ENCODE peak calls at places on chromosome 9, in eight cellular contexts. L is amniotic stem cell; O is DMS 273 treated with DMSO at 0.1 percent for 48 hours; Y is stimulated activated CD4-positive, alpha-beta T cell treated with anti-CD3 and anti-CD28 coated beads, Interleukin-1b, Interleukin-23, amount 100 ng/mL, for 24 hours; N is H7; R is fibroblast of the aortic adventitia; U is fibroblast of lung; P is fibroblast of pulmonary artery. E is an unnamed sample.

GRCh38 chr9:133048595-133048994 is 13.2 kb upstream of the CEL start:
- DNase-seq in L (no peak), Y (no peak), U (no peak), N (peak), P (peak), O (no peak), R (no peak), E (no peak)

GRCh38 chr9:17018001-17018491 is 116.8 kb upstream of the CNTLN start:
- DNase-seq in P (peak), N (no peak), Y (no peak), R (peak), U (peak), L (peak), O (no peak), E (no peak)

GRCh38 chr9:17191095-17191494 is 56.3 kb downstream of the CNTLN start:
- DNase-seq in O (no peak), N (no peak), L (no peak), R (peak), P (peak), Y (no peak), U (no peak), E (no peak)

GRCh38 chr9:83130541-83130940 is 67.6 kb upstream of the RASEF start:
- DNase-seq in L (no peak), O (no peak), P (no peak), U (no peak), R (no peak), N (no peak), Y (no peak), E (no peak)

GRCh38 chr9:24464321-24464951 is 81.3 kb downstream of the IZUMO3 start:
- DNase-seq in Y (no peak), O (no peak), R (peak), P (peak), U (no peak), L (no peak), N (no peak), E (no peak)

GRCh38 chr9:87157366-87158031 is 210.2 kb upstream of the GAS1 start:
- DNase-seq in P (peak), N (no peak), L (no peak), U (no peak), Y (no peak), R (no peak), O (no peak), E (no peak)

GRCh38 chr9:130997925-130998595 is 10.9 kb upstream of the LAMC3 start:
- DNase-seq in N (peak), Y (no peak), O (peak), U (peak), R (peak), P (peak), L (no peak), E (peak)

GRCh38 chr9:37706290-37706689 is 47.3 kb upstream of the TRMT10B start:
- DNase-seq in P (no peak), U (peak), R (no peak), O (no peak), Y (no peak), N (no peak), L (no peak), E (no peak)

GRCh38 chr9:109733690-109734089 is 46.3 kb upstream of the PALM2AKAP2 start:
- DNase-seq in L (peak), Y (no peak), N (no peak), P (peak), O (no peak), R (peak), U (peak), E (no peak)

GRCh38 chr9:131470581-131470991 is 32.1 kb upstream of the POMT1 start:
- DNase-seq in R (no peak), Y (no peak), O (no peak), L (no peak), U (no peak), P (no peak), N (no peak), E (no peak)

GRCh38 chr9:20292002-20292401 is 330.3 kb downstream of the MLLT3 start:
- DNase-seq in U (peak), O (no peak), L (no peak), P (peak), N (peak), Y (no peak), R (peak), E (no peak)

GRCh38 chr9:101271102-101271501 is 113.7 kb downstream of the BAAT start:
- DNase-seq in O (no peak), P (no peak), Y (no peak), L (no peak), R (no peak), U (no peak), N (no peak), E (no peak)

GRCh38 chr9:127158995-127159801 is 36.8 kb upstream of the ANGPTL2 start:
- DNase-seq in R (peak), N (peak), Y (no peak), L (peak), O (no peak), U (peak), P (peak), E (no peak)

GRCh38 chr9:31908891-31909480 is 475.5 kb upstream of the ACO1 start:
- DNase-seq in P (no peak), L (no peak), O (no peak), Y (no peak), U (no peak), R (no peak), N (no peak), E (no peak)

GRCh38 chr9:93682155-93682968 is 106.0 kb downstream of the PHF2 start:
- DNase-seq in R (peak), U (peak), Y (peak), P (peak), L (no peak), O (no peak), N (peak), E (peak)

GRCh38 chr9:37017546-37017945 is 16.5 kb downstream of the PAX5 start:
- DNase-seq in L (no peak), N (no peak), R (no peak), O (no peak), P (no peak), U (no peak), Y (no peak), E (no peak)

GRCh38 chr9:91423785-91424402 is at the start of gene NFIL3:
- DNase-seq in L (peak), O (peak), R (peak), P (peak), N (peak), Y (peak), U (peak), E (peak)

GRCh38 chr9:136644593-136645342 is 17.9 kb upstream of the EGFL7 start:
- DNase-seq in P (no peak), L (no peak), N (peak), O (no peak), Y (peak), U (peak), R (no peak), E (no peak)

GRCh38 chr9:85536514-85536913 is 205.2 kb downstream of the AGTPBP1 start:
- DNase-seq in Y (no peak), U (no peak), N (no peak), P (no peak), R (no peak), O (no peak), L (no peak), E (no peak)

GRCh38 chr9:27572566-27572917 is 739 bp downstream of the C9orf72 start:
- DNase-seq in O (no peak), P (peak), R (peak), U (peak), Y (peak), N (peak), L (no peak), E (no peak)

GRCh38 chr9:115944166-115944948 is 209.2 kb upstream of the PAPPA start:
- DNase-seq in R (peak), O (no peak), U (peak), N (no peak), L (peak), Y (no peak), P (peak), E (peak)

GRCh38 chr9:14511452-14511851 is 181.8 kb downstream of the ZDHHC21 start:
- DNase-seq in Y (no peak), U (peak), N (no peak), L (no peak), P (peak), O (no peak), R (peak), E (no peak)

GRCh38 chr9:79572032-79572890 is 496 bp downstream of the TLE4 start:
- DNase-seq in L (peak), O (no peak), P (peak), N (no peak), U (peak), R (peak), Y (no peak), E (no peak)

GRCh38 chr9:7027996-7028395 is 270.2 kb downstream of the KDM4C start:
- DNase-seq in O (no peak), U (no peak), P (no peak), N (no peak), L (no peak), Y (no peak), R (no peak), E (no peak)

GRCh38 chr9:97923529-97924108 is 1.3 kb upstream of the TRMO start:
- DNase-seq in Y (peak), P (peak), U (peak), O (peak), L (peak), N (peak), R (peak), E (peak)

GRCh38 chr9:92723299-92723625 is 41.4 kb downstream of the BICD2 start:
- DNase-seq in P (no peak), U (peak), L (no peak), O (no peak), Y (no peak), R (no peak), N (no peak), E (peak)

GRCh38 chr9:81629440-81629839 is 59.9 kb downstream of the TLE1 start:
- DNase-seq in L (no peak), P (no peak), R (no peak), O (no peak), Y (no peak), N (no peak), U (no peak), E (no peak)

GRCh38 chr9:85425153-85425611 is 316.6 kb downstream of the AGTPBP1 start:
- DNase-seq in O (peak), N (peak), P (peak), L (no peak), R (peak), U (peak), Y (peak), E (peak)

GRCh38 chr9:3235497-3235896 is 290.3 kb downstream of the RFX3 start:
- DNase-seq in O (no peak), L (no peak), Y (no peak), N (no peak), R (peak), P (peak), U (no peak), E (no peak)

GRCh38 chr9:6955251-6955921 is 197.6 kb downstream of the KDM4C start:
- DNase-seq in L (no peak), R (peak), U (peak), P (peak), N (peak), O (no peak), Y (no peak), E (peak)

GRCh38 chr9:109816490-109816889 is 36.5 kb downstream of the PALM2AKAP2 start:
- DNase-seq in P (peak), R (peak), O (no peak), L (peak), N (no peak), Y (no peak), U (peak), E (no peak)